ENCODE peak calls at places on chromosomes 16 and 17, in five cellular contexts. Z is IMR-90, L is A549, H is K562, U is SK-N-SH. I is an unnamed sample.

GRCh38 chr16:84888450-84888849 is 68.7 kb downstream of the CRISPLD2 start:
- DNase-seq in L (peak), H (no peak), Z (no peak), U (no peak), I (no peak)

GRCh38 chr17:57481901-57482300 is 225.6 kb downstream of the MSI2 start:
- DNase-seq in U (no peak), Z (peak), L (peak), H (peak), I (no peak)

GRCh38 chr17:37607637-37608368 is 1.4 kb downstream of the SYNRG start:
- DNase-seq in L (no peak), H (no peak), U (no peak), Z (no peak), I (no peak)

GRCh38 chr16:85935957-85936760 is 37.2 kb downstream of the IRF8 start:
- DNase-seq in L (no peak), U (no peak), Z (no peak), H (no peak), I (peak)

GRCh38 chr17:7175363-7175733 is 3.8 kb downstream of the ASGR1 start:
- DNase-seq in H (no peak), Z (no peak), U (no peak), L (no peak), I (no peak)

GRCh38 chr16:74887084-74887483 is 97.8 kb downstream of the WDR59 start:
- DNase-seq in Z (no peak), L (no peak), H (no peak), U (no peak), I (no peak)

GRCh38 chr16:52547001-52547833 is at the start of gene TOX3:
- DNase-seq in U (peak), H (no peak), Z (no peak), L (no peak), I (no peak)

GRCh38 chr17:45867702-45868101 is 23.0 kb downstream of the SPPL2C start:
- DNase-seq in U (no peak), Z (no peak), H (peak), L (no peak), I (no peak)

GRCh38 chr16:68901910-68902309 is 58.6 kb downstream of the TANGO6 start:
- DNase-seq in H (no peak), U (no peak), Z (peak), L (peak), I (no peak)

GRCh38 chr16:86505185-86505898 is 5.0 kb upstream of the FOXF1 start:
- DNase-seq in Z (peak), U (no peak), H (no peak), L (no peak), I (no peak)

DNA sequence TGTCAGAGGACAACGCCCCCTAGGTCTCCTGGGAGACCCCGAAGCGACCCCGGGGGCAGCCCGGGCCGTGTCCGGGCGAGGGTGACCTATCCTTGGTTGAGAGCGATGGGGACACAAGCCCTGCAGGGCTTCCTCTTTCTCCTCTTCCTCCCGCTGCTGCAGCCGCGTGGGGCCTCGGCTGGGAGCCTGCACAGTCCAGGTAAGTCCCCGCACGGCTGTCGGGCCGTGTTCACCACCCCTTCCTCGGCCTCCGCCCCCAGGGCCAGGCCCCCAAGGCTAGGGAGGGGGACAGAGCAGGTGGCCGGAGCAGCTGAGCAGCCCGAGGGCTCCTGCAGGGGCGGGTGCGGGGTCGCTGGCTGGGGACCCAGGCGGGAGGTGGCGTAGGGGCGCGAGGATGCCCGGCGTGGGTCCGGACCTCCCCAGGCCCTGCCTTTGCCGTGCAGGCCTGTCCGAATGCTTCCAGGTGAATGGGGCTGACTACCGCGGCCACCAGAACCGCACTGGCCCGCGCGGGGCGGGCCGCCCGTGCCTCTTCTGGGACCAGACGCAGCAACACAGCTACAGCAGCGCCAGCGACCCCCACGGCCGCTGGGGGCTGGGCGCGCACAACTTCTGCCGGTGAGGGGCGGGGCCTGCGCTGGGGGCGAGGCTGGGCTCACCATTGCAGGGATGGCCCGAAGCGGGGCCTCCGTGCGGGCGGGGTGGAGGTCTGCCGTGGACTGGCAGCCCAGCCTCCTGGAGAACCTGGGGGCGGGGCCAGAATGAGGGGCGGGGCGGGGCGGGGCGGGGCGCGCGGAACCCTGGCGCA is 545 bp downstream of the KREMEN2 start:
- DNase-seq in H (peak), U (peak), L (peak), Z (no peak), I (no peak)
- TF ChIP-seq RCOR1 in H (no peak), U (no peak), L (no peak), Z (no peak), I (no peak)

GRCh38 chr17:21196126-21196525 is 17.8 kb downstream of the TMEM11 start:
- DNase-seq in H (no peak), L (no peak), U (no peak), Z (no peak), I (no peak)

GRCh38 chr17:21194688-21195087 is 19.3 kb downstream of the TMEM11 start:
- DNase-seq in H (no peak), L (no peak), U (peak), Z (peak), I (no peak)

GRCh38 chr17:21193031-21193430 is 20.9 kb downstream of the TMEM11 start:
- DNase-seq in U (no peak), Z (no peak), L (no peak), H (no peak), I (no peak)

GRCh38 chr17:21191698-21192097 is 22.3 kb downstream of the TMEM11 start:
- DNase-seq in U (peak), H (no peak), Z (no peak), L (no peak), I (no peak)

GRCh38 chr17:21194210-21194609 is 19.8 kb downstream of the TMEM11 start:
- DNase-seq in Z (no peak), U (peak), H (no peak), L (no peak), I (no peak)
- TF ChIP-seq RCOR1 in Z (no peak), U (no peak), H (no peak), L (no peak), I (no peak)

GRCh38 chr16:89863741-89864391 is 9.5 kb upstream of the TCF25 start:
- DNase-seq in L (no peak), H (no peak), U (no peak), Z (peak), I (peak)
- TF ChIP-seq RCOR1 in L (no peak), H (no peak), U (no peak), Z (no peak), I (no peak)

GRCh38 chr17:27559506-27559931 is 71.5 kb upstream of the LGALS9 start:
- DNase-seq in U (peak), H (no peak), L (no peak), Z (peak), I (no peak)
- TF ChIP-seq RCOR1 in U (no peak), H (no peak), L (no peak), Z (no peak), I (no peak)

GRCh38 chr17:69608808-69609494 is 194.5 kb downstream of the MAP2K6 start:
- DNase-seq in Z (peak), U (no peak), H (no peak), L (peak), I (no peak)
- TF ChIP-seq RCOR1 in Z (peak), U (no peak), H (no peak), L (no peak), I (no peak)

GRCh38 chr17:79799174-79799537 is 2.3 kb upstream of the CBX8 start:
- DNase-seq in H (no peak), U (peak), Z (no peak), L (no peak), I (no peak)

GRCh38 chr17:79796570-79797491 is at the start of gene CBX8:
- DNase-seq in U (peak), H (peak), Z (peak), L (peak), I (peak)

GRCh38 chr17:79795795-79796569 is 895 bp downstream of the CBX8 start:
- DNase-seq in L (no peak), Z (no peak), U (peak), H (no peak), I (no peak)

GRCh38 chr17:79798296-79799173 is 1.7 kb upstream of the CBX8 start:
- DNase-seq in L (no peak), Z (no peak), H (no peak), U (peak), I (no peak)

GRCh38 chr17:79797492-79798295 is 817 bp upstream of the CBX8 start:
- DNase-seq in H (peak), L (peak), Z (no peak), U (peak), I (no peak)
- TF ChIP-seq RCOR1 in H (no peak), L (no peak), Z (no peak), U (no peak), I (no peak)

GRCh38 chr16:57762365-57763289 is 27.1 kb downstream of the KATNB1 start:
- DNase-seq in H (no peak), L (no peak), Z (no peak), U (no peak), I (no peak)

GRCh38 chr16:57763290-57764005 is 27.9 kb downstream of the KATNB1 start:
- DNase-seq in Z (no peak), U (no peak), L (no peak), H (no peak), I (no peak)

GRCh38 chr16:57764006-57764340 is 28.4 kb downstream of the KATNB1 start:
- DNase-seq in U (no peak), H (no peak), Z (no peak), L (no peak), I (no peak)

GRCh38 chr16:57765160-57765728 is 29.7 kb downstream of the KATNB1 start:
- DNase-seq in U (no peak), L (no peak), H (no peak), Z (no peak), I (no peak)

GRCh38 chr16:57764341-57765159 is 29.0 kb downstream of the KATNB1 start:
- DNase-seq in U (peak), H (peak), Z (peak), L (peak), I (peak)
- TF ChIP-seq RCOR1 in U (peak), H (no peak), Z (no peak), L (no peak), I (no peak)

GRCh38 chr17:32103476-32104113 is 38.7 kb upstream of the RHOT1 start:
- DNase-seq in H (no peak), L (no peak), U (no peak), Z (no peak), I (no peak)
- TF ChIP-seq RCOR1 in H (no peak), L (no peak), U (no peak), Z (no peak), I (no peak)

DNA sequence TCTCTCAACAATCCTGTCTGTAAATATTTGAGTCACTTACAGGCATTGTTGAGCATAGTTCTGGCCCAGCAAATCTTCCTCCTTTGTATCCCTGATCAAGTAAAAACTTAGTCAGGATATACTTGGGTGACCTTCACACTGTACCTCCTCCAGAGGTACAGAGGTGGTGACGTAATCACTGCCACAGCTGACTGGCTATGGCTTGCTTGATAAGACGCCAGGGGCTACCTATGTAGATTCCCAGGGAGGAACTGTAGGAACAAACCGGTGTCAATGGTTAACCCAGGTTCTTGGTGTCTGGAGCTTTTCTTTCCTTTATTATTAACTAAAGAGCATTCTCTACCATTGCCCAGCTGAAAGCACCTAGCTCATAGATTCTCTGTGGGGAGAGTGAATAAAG is at the start of gene KCNJ16:
- DNase-seq in H (no peak), U (no peak), L (peak), Z (no peak), I (no peak)
- TF ChIP-seq RCOR1 in H (no peak), U (no peak), L (no peak), Z (no peak), I (no peak)